ENCODE peak calls at places on chromosomes 12 and 14, in seven cellular contexts. W is lower lobe of right lung, N is mucosa of descending colon, F is neural progenitor cell, V is lung, E is adipocyte, L is tibial nerve. B is an unnamed sample. For H3K4me1, the result is how much of the 10 kb centered on the place peaks cover.

GRCh38 chr14:32010561-32011188 is 66.4 kb upstream of the ARHGAP5 start:
- DNase-seq in E (no peak), F (no peak), N (no peak), W (no peak), V (no peak), L (no peak), B (no peak)

GRCh38 chr14:21098892-21099595 is 589 bp upstream of the ZNF219 start:
- DNase-seq in V (no peak), L (no peak), E (no peak), F (no peak), N (no peak), W (no peak), B (no peak)

GRCh38 chr14:96671218-96671617 is 126.0 kb upstream of the VRK1 start:
- DNase-seq in V (no peak), L (no peak), E (no peak), N (no peak), F (no peak), W (no peak), B (no peak)

GRCh38 chr14:101879212-101880015 is 85.0 kb upstream of the DYNC1H1 start:
- DNase-seq in E (no peak), N (no peak), F (no peak), W (no peak), L (no peak), V (no peak), B (no peak)

GRCh38 chr12:55051197-55051920 is 31.6 kb downstream of the NEUROD4 start:
- DNase-seq in W (no peak), V (no peak), N (no peak), F (no peak), L (no peak), E (no peak), B (no peak)

GRCh38 chr14:72256055-72256454 is 323.8 kb downstream of the RGS6 start:
- DNase-seq in W (no peak), L (no peak), N (no peak), F (no peak), V (no peak), E (no peak), B (no peak)

GRCh38 chr12:49762468-49762847 is 21.1 kb downstream of the TMBIM6 start:
- DNase-seq in F (no peak), V (no peak), N (no peak), L (no peak), E (no peak), W (no peak), B (no peak)

GRCh38 chr14:65824285-65824977 is 411.9 kb downstream of the FUT8 start:
- DNase-seq in F (peak), W (no peak), E (peak), L (no peak), N (peak), V (peak), B (peak)

GRCh38 chr12:113874999-113875561 is 91.0 kb downstream of the RBM19 start:
- DNase-seq in N (peak), V (no peak), F (no peak), E (no peak), W (no peak), L (no peak), B (no peak)

GRCh38 chr12:13152281-13152680 is 44.2 kb upstream of the EMP1 start:
- DNase-seq in L (peak), F (no peak), E (no peak), N (no peak), W (no peak), V (no peak), B (no peak)

GRCh38 chr12:11827096-11827841 is 177.8 kb downstream of the ETV6 start:
- DNase-seq in L (no peak), E (no peak), V (no peak), N (no peak), W (no peak), F (peak), B (no peak)

GRCh38 chr12:117091758-117092510 is 7.3 kb downstream of the TESC start:
- DNase-seq in V (no peak), E (no peak), F (no peak), L (no peak), W (peak), N (no peak), B (no peak)

GRCh38 chr14:83419420-83419819 is 1885.8 kb upstream of the SEL1L start:
- DNase-seq in L (no peak), F (no peak), V (peak), W (peak), N (peak), E (no peak), B (no peak)

GRCh38 chr12:112577473-112578334 is 159.0 kb downstream of the PTPN11 start:
- DNase-seq in F (peak), W (no peak), E (no peak), V (no peak), L (no peak), N (no peak), B (no peak)

GRCh38 chr12:85029456-85029855 is 6.6 kb downstream of the TSPAN19 start:
- DNase-seq in E (peak), L (no peak), F (peak), V (no peak), N (no peak), W (no peak), B (no peak)

GRCh38 chr12:47120736-47121135 is 41.0 kb upstream of the AMIGO2 start:
- DNase-seq in W (no peak), V (no peak), F (no peak), E (no peak), L (no peak), N (no peak), B (no peak)

GRCh38 chr12:47124451-47124850 is 44.7 kb upstream of the AMIGO2 start:
- DNase-seq in F (no peak), N (no peak), L (no peak), E (peak), W (no peak), V (no peak), B (no peak)

GRCh38 chr12:47121146-47121545 is 41.4 kb upstream of the AMIGO2 start:
- DNase-seq in L (no peak), E (peak), N (no peak), F (no peak), V (no peak), W (no peak), B (no peak)

GRCh38 chr12:47123730-47124129 is 44.0 kb upstream of the AMIGO2 start:
- DNase-seq in W (no peak), N (no peak), V (no peak), L (no peak), F (no peak), E (no peak), B (no peak)
- H3K4me1 ChIP-seq in W (under half), N (under half), V (under half), L (under half), F (under half), E (under half), B (under half)

GRCh38 chr12:95763809-95764253 is 26.7 kb downstream of the NTN4 start:
- DNase-seq in E (peak), W (no peak), V (no peak), N (peak), F (no peak), L (no peak), B (no peak)

GRCh38 chr12:95766356-95767019 is 24.1 kb downstream of the NTN4 start:
- DNase-seq in L (no peak), F (no peak), E (no peak), W (no peak), N (no peak), V (no peak), B (no peak)

GRCh38 chr12:95762123-95762785 is 28.3 kb downstream of the NTN4 start:
- DNase-seq in F (no peak), E (no peak), W (no peak), N (no peak), L (no peak), V (no peak), B (no peak)

GRCh38 chr12:95767703-95768102 is 22.9 kb downstream of the NTN4 start:
- DNase-seq in V (no peak), L (no peak), N (no peak), E (no peak), W (no peak), F (no peak), B (no peak)

DNA sequence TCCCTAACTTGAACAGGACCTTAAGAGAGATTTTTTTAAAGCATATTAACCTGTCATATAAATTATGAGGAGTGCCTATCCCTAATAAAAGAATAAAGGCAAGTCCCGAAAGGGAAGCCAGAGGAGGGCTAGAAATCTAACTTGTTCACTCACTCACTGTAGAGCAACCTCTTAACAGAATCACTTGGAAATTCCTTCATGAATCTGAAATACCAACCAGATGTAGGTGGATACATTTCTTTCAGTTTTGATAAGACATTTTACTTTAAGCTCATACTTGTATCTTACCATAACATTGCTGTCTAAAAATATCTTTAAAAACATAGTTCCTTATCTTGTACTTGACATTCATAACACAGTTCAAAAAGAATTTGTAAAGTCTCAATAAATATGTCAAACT is 25.7 kb downstream of the NTN4 start:
- DNase-seq in W (no peak), V (no peak), F (no peak), N (no peak), L (no peak), E (no peak), B (no peak)
- H3K4me3 ChIP-seq in W (no peak), V (no peak), F (no peak), N (no peak), L (no peak), E (no peak), B (no peak)

DNA sequence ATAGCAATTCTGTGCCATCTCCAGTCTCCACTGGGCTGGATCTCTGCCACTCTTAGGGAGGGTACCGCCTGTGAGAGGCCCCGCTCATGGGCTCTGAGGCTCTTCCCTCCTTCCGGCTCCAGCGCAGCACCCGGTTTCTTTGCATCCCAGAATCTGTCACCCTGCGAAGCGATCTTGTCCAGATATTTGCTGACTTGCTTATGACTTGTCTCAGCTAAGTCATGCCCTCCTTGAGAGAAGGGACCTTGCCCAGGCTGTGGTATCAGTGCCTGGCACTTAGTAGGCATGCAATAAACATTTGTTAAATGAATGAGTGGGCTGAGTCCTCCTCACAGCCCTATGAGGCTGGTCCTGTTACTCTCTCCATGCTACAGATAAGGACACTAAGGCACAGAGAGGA is 13.4 kb downstream of the KRT80 start:
- DNase-seq in W (no peak), V (no peak), E (no peak), L (no peak), F (no peak), N (no peak), B (no peak)
- H3K4me1 ChIP-seq in W (under half), V (under half), E (under half), L (under half), F (under half), N (under half), B (under half)

DNA sequence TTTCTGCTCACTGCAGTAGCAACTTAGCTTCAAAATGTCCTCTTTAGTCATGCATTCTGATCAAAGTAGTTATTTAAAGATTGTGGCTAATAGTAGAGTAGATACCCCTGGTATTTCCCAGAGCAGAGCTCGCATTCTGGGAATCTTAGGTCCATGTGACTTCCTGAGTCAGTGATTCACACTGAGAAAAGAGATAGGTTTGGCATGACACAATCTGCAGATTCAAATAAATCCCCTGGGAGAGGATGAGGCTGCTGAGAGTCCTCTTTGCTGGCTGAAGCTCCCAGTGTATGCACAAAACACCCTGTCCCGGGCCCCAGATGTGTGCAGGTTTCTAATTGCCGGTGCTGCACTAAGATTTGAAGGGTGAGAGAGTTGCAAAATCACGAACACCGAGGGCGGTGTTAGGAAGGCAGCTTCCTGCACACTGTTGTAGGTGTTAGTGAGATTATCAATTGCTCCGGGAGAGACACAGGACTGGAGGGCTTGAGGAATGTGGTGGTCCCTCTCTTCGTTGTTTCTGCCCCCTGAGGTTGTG is 233.2 kb downstream of the NRXN3 start:
- DNase-seq in E (peak), L (no peak), V (no peak), F (peak), W (no peak), N (no peak), B (no peak)
- H3K4me3 ChIP-seq in E (peak), L (no peak), V (no peak), F (no peak), W (no peak), N (no peak), B (no peak)

B was measured in BE2C.